ENCODE peak calls at places on chromosome 10, in eight cellular contexts. X is cardiac muscle cell, T is ovary, G is Peyer's patch, Y is OCI-LY7, M is spleen, B is GM23338, E is lung. P is an unnamed sample. For H3K4me1, the result is how much of the 10 kb centered on the place peaks cover.

GRCh38 chr10:126917975-126918908 is 13.0 kb downstream of the DOCK1 start:
- DNase-seq in X (peak), T (no peak), G (no peak), Y (no peak), M (peak), B (no peak), E (no peak), P (no peak)

GRCh38 chr10:50279489-50279888 is 28.2 kb upstream of the ASAH2 start:
- DNase-seq in X (peak), T (no peak), G (no peak), Y (no peak), M (no peak), B (peak), E (no peak), P (no peak)

GRCh38 chr10:104689547-104689946 is 48.5 kb downstream of the SORCS3 start:
- DNase-seq in X (no peak), T (no peak), G (no peak), Y (no peak), M (no peak), B (no peak), E (no peak), P (no peak)

GRCh38 chr10:65769828-65770227 is 1156.0 kb upstream of the LRRTM3 start:
- DNase-seq in X (no peak), T (no peak), G (no peak), Y (no peak), M (no peak), B (no peak), E (no peak), P (no peak)

GRCh38 chr10:112579578-112579977 is 132.6 kb downstream of the VTI1A start:
- DNase-seq in X (no peak), T (no peak), G (no peak), Y (no peak), M (no peak), B (no peak), E (no peak), P (no peak)

GRCh38 chr10:4939224-4940072 is 23.8 kb upstream of the AKR1C1 start:
- DNase-seq in X (no peak), T (no peak), G (no peak), Y (no peak), M (no peak), B (no peak), E (no peak), P (no peak)

GRCh38 chr10:114607358-114607998 is 50.6 kb downstream of the ABLIM1 start:
- DNase-seq in X (no peak), T (no peak), G (no peak), Y (no peak), M (no peak), B (no peak), E (no peak), P (no peak)

GRCh38 chr10:90484518-90484917 is 373.3 kb downstream of the HTR7 start:
- DNase-seq in X (no peak), T (no peak), G (no peak), Y (no peak), M (no peak), B (no peak), E (no peak), P (peak)

GRCh38 chr10:101895781-101896180 is 52.2 kb upstream of the KCNIP2 start:
- DNase-seq in X (no peak), T (no peak), G (no peak), Y (no peak), M (no peak), B (no peak), E (no peak), P (no peak)

GRCh38 chr10:51867956-51868355 is 168.6 kb upstream of the CSTF2T start:
- DNase-seq in X (no peak), T (no peak), G (no peak), Y (no peak), M (no peak), B (no peak), E (no peak), P (no peak)

GRCh38 chr10:101006593-101007098 is 7.0 kb downstream of the LZTS2 start:
- DNase-seq in X (no peak), T (no peak), G (no peak), Y (no peak), M (peak), B (no peak), E (no peak), P (no peak)

GRCh38 chr10:112393341-112393740 is 19.4 kb downstream of the ACSL5 start:
- DNase-seq in X (no peak), T (no peak), G (no peak), Y (no peak), M (no peak), B (no peak), E (no peak), P (no peak)

GRCh38 chr10:21525367-21526183 is at the start of gene SKIDA1:
- DNase-seq in X (peak), T (peak), G (peak), Y (peak), M (peak), B (peak), E (peak), P (peak)

GRCh38 chr10:34854147-34854601 is 39.1 kb upstream of the PARD3 start:
- DNase-seq in X (no peak), T (peak), G (no peak), Y (no peak), M (no peak), B (no peak), E (no peak), P (no peak)

GRCh38 chr10:118595598-118596425 is at the start of gene PRLHR:
- DNase-seq in X (peak), T (peak), G (no peak), Y (no peak), M (no peak), B (peak), E (no peak), P (no peak)

GRCh38 chr10:64477791-64478190 is 956.6 kb downstream of the REEP3 start:
- DNase-seq in X (no peak), T (no peak), G (no peak), Y (no peak), M (no peak), B (no peak), E (no peak), P (no peak)

GRCh38 chr10:78393094-78393493 is 359.4 kb downstream of the RPS24 start:
- DNase-seq in X (no peak), T (no peak), G (no peak), Y (no peak), M (no peak), B (no peak), E (no peak), P (no peak)

GRCh38 chr10:47456096-47456485 is 27.8 kb downstream of the ANXA8 start:
- DNase-seq in X (no peak), T (no peak), G (peak), Y (no peak), M (no peak), B (no peak), E (no peak), P (no peak)

GRCh38 chr10:110432084-110432483 is 65.6 kb upstream of the DUSP5 start:
- DNase-seq in X (no peak), T (no peak), G (peak), Y (no peak), M (peak), B (no peak), E (no peak), P (no peak)

GRCh38 chr10:31507427-31507826 is 188.4 kb downstream of the ZEB1 start:
- DNase-seq in X (no peak), T (no peak), G (no peak), Y (peak), M (no peak), B (no peak), E (no peak), P (no peak)

GRCh38 chr10:29304259-29305030 is 15.6 kb downstream of the LYZL1 start:
- DNase-seq in X (peak), T (peak), G (no peak), Y (peak), M (no peak), B (peak), E (peak), P (no peak)

GRCh38 chr10:128540806-128541739 is 414.9 kb upstream of the MKI67 start:
- DNase-seq in X (peak), T (no peak), G (no peak), Y (no peak), M (no peak), B (peak), E (no peak), P (no peak)

GRCh38 chr10:31383810-31384588 is 65.0 kb downstream of the ZEB1 start:
- DNase-seq in X (no peak), T (no peak), G (no peak), Y (no peak), M (no peak), B (no peak), E (no peak), P (no peak)

GRCh38 chr10:11301571-11302111 is 284.0 kb downstream of the CELF2 start:
- DNase-seq in X (no peak), T (no peak), G (no peak), Y (no peak), M (no peak), B (no peak), E (no peak), P (peak)

GRCh38 chr10:60917331-60918280 is 26.4 kb downstream of the RHOBTB1 start:
- DNase-seq in X (no peak), T (no peak), G (no peak), Y (no peak), M (no peak), B (no peak), E (no peak), P (no peak)

GRCh38 chr10:78343266-78343665 is 309.6 kb downstream of the RPS24 start:
- DNase-seq in X (no peak), T (no peak), G (no peak), Y (no peak), M (no peak), B (no peak), E (no peak), P (peak)

GRCh38 chr10:78491812-78492211 is 458.1 kb downstream of the RPS24 start:
- DNase-seq in X (no peak), T (no peak), G (no peak), Y (no peak), M (no peak), B (no peak), E (no peak), P (no peak)

GRCh38 chr10:129101232-129101980 is 365.6 kb upstream of the MGMT start:
- DNase-seq in X (peak), T (no peak), G (no peak), Y (no peak), M (no peak), B (no peak), E (peak), P (no peak)

GRCh38 chr10:53894145-53894544 is 906.9 kb downstream of the PCDH15 start:
- DNase-seq in X (no peak), T (no peak), G (no peak), Y (no peak), M (no peak), B (no peak), E (no peak), P (no peak)

GRCh38 chr10:119396008-119396708 is 146.4 kb downstream of the RGS10 start:
- DNase-seq in X (no peak), T (no peak), G (no peak), Y (no peak), M (no peak), B (no peak), E (no peak), P (no peak)

GRCh38 chr10:110399163-110400094 is 94.7 kb upstream of the SMNDC1 start:
- DNase-seq in X (no peak), T (no peak), G (peak), Y (no peak), M (no peak), B (no peak), E (peak), P (no peak)

GRCh38 chr10:15348579-15348978 is 22.5 kb downstream of the FAM171A1 start:
- DNase-seq in X (no peak), T (no peak), G (no peak), Y (no peak), M (no peak), B (peak), E (no peak), P (no peak)

GRCh38 chr10:11930342-11930978 is 107.3 kb downstream of the PROSER2 start:
- DNase-seq in X (no peak), T (no peak), G (no peak), Y (no peak), M (no peak), B (no peak), E (no peak), P (no peak)

GRCh38 chr10:29617880-29618340 is 16.9 kb downstream of the SVIL start:
- DNase-seq in X (no peak), T (peak), G (no peak), Y (no peak), M (no peak), B (no peak), E (no peak), P (no peak)

GRCh38 chr10:123651421-123652047 is 14.6 kb upstream of the GPR26 start:
- DNase-seq in X (no peak), T (no peak), G (peak), Y (no peak), M (peak), B (no peak), E (no peak), P (no peak)

DNA sequence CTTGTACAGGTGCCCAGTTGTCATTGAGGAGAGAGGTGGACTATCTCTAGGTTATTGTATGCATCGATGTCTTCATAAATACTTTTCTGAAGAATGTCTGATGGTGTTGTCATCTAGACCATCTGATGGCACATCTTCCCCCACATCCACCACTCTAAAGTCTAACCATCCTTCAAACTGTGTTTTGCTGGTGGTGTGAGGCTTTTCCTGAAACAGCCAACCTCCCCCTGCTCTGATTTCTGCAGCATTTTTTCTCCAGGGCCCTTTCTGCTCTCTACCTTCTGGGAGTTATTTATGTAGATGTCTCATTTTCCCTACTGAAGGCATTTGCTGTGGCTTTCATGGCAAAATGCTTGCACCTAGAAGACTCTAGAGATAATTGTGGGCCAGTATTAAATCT is 1.5 kb downstream of the PLCE1 start:
- DNase-seq in X (no peak), T (no peak), G (no peak), Y (no peak), M (no peak), B (no peak), E (no peak), P (no peak)
- H3K4me3 ChIP-seq in X (no peak), T (peak), G (no peak), Y (no peak), M (peak), B (no peak), E (no peak), P (no peak)

GRCh38 chr10:44966816-44967509 is 7.4 kb downstream of the RASSF4 start:
- DNase-seq in X (no peak), T (peak), G (no peak), Y (peak), M (peak), B (no peak), E (no peak), P (no peak)
- H3K4me1 ChIP-seq in X (under half), T (under half), G (under half), Y (half or more), M (half or more), B (under half), E (under half), P (under half)

GRCh38 chr10:131094406-131095108 is 217.0 kb downstream of the TCERG1L start:
- DNase-seq in X (no peak), T (peak), G (no peak), Y (no peak), M (no peak), B (peak), E (no peak), P (no peak)
- H3K27ac ChIP-seq in X (no peak), T (peak), G (no peak), Y (no peak), M (peak), B (no peak), E (no peak), P (no peak)

GRCh38 chr10:93063217-93063976 is 2.8 kb downstream of the CYP26C1 start:
- DNase-seq in X (no peak), T (no peak), G (no peak), Y (no peak), M (no peak), B (no peak), E (no peak), P (no peak)
- H3K4me3 ChIP-seq in X (peak), T (no peak), G (no peak), Y (no peak), M (peak), B (peak), E (no peak), P (no peak)